ENCODE peak calls at places on chromosomes 7 and 10, in four cellular contexts. W is breast epithelium, V is prostate gland, L is colonic mucosa. Y is an unnamed sample.

GRCh38 chr10:103145860-103146466 is 47.1 kb downstream of the NT5C2 start:
- DNase-seq in L (peak), V (no peak), W (no peak), Y (no peak)

GRCh38 chr10:86340176-86340990 is 26.2 kb downstream of the GRID1 start:
- DNase-seq in W (no peak), V (no peak), L (no peak), Y (no peak)

GRCh38 chr10:56653289-56653688 is 292.2 kb upstream of the ZWINT start:
- DNase-seq in L (no peak), W (no peak), V (no peak), Y (no peak)

GRCh38 chr10:74164641-74165529 is 13.9 kb downstream of the ADK start:
- DNase-seq in W (no peak), V (no peak), L (no peak), Y (no peak)

GRCh38 chr7:101244385-101245146 is at the start of gene FIS1:
- DNase-seq in W (peak), V (peak), L (peak), Y (peak)

GRCh38 chr10:123462760-123463159 is 203.4 kb upstream of the GPR26 start:
- DNase-seq in L (no peak), V (no peak), W (no peak), Y (no peak)

GRCh38 chr10:45000138-45000763 is 472 bp upstream of the ZNF22 start:
- DNase-seq in L (peak), W (no peak), V (no peak), Y (no peak)

GRCh38 chr10:31368724-31369123 is 49.7 kb downstream of the ZEB1 start:
- DNase-seq in L (no peak), V (no peak), W (no peak), Y (no peak)

GRCh38 chr10:47195274-47195885 is 104.6 kb upstream of the GDF10 start:
- DNase-seq in V (peak), W (no peak), L (no peak), Y (no peak)

GRCh38 chr7:156979007-156979606 is 29.6 kb downstream of the NOM1 start:
- DNase-seq in W (no peak), V (no peak), L (peak), Y (no peak)

GRCh38 chr7:50731703-50732582 is 50.8 kb downstream of the GRB10 start:
- DNase-seq in V (no peak), L (no peak), W (no peak), Y (no peak)

GRCh38 chr7:50735327-50735726 is 47.4 kb downstream of the GRB10 start:
- DNase-seq in W (no peak), V (no peak), L (no peak), Y (no peak)

GRCh38 chr7:50733552-50733951 is 49.1 kb downstream of the GRB10 start:
- DNase-seq in L (no peak), V (no peak), W (no peak), Y (no peak)

GRCh38 chr7:50730459-50731400 is 52.0 kb downstream of the GRB10 start:
- DNase-seq in L (no peak), W (no peak), V (no peak), Y (no peak)

DNA sequence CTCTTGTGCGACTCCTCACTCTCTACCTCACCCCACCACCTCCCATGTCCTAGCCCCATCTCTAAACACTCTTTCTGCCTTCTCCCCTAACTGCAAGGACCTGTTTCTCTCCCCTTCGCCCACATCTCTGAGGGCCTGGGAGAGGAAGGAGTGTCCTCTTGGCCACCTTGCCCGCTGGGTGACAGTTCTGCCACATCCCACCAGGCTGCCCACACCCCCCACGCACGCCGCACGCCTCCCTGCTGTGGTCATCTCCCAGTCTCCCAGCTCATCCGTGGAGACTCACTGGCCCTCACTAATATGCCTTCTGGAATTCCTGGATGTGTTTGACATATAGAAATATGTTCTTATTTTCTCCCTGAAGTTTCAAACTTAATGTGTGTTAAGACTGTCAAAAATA is 48.5 kb downstream of the GRB10 start:
- DNase-seq in W (no peak), V (no peak), L (no peak), Y (no peak)
- TF ChIP-seq CTCF in W (no peak), V (no peak), L (no peak), Y (no peak)

GRCh38 chr10:3969876-3970666 is 185.1 kb upstream of the KLF6 start:
- DNase-seq in L (peak), W (no peak), V (peak), Y (no peak)
- H3K27ac ChIP-seq in L (peak), W (peak), V (no peak), Y (no peak)

DNA sequence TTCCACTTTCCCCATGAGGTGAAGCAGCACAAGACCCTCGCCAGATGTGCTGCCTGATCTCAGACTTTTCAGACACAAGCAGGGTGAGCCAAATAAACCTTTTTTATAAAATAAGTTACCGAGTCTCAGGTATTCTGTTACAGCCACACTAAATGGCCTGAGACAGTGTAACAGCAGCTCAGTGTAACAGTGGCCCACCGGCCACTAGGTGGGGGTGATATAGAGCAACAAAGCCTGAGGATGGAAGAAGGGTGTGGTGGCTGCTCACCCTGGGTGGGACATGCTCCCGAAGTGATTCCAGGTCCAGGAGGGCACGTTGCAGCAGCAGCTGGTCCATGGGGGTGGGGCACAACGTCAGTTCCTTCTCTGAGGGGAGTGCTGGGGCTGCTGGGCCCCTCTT is 44.6 kb downstream of the BMS1 start:
- DNase-seq in V (no peak), L (no peak), W (no peak), Y (no peak)
- TF ChIP-seq CTCF in V (no peak), L (no peak), W (no peak), Y (no peak)

DNA sequence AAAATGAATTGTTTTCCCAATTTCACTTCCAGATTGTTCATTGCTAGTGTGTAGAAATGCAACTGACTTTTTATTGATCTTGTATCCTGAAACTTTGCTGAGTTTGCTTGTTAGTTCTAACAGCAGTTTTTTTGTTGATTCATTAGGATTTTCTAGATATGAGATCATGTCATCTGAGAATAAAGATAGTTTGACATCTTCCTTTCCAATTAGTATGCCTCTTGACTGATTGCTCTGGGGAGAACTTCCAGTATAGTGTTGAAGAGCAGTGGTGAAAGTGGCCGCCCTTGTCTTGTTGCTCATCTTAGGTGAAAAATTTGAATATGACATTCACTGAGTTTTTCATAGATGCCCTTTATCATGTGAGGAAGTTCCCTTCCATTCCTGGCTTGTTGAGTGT is 11.9 kb upstream of the SUN1 start:
- DNase-seq in L (no peak), V (no peak), W (no peak), Y (no peak)
- H3K27ac ChIP-seq in L (no peak), V (no peak), W (no peak), Y (no peak)

GRCh38 chr10:105921348-105921747 is 1243.2 kb downstream of the SORCS1 start:
- DNase-seq in W (no peak), V (no peak), L (no peak), Y (no peak)

GRCh38 chr10:105925045-105925785 is 1239.3 kb downstream of the SORCS1 start:
- DNase-seq in L (no peak), V (no peak), W (no peak), Y (no peak)
- TF ChIP-seq CTCF in L (no peak), V (no peak), W (no peak), Y (no peak)

GRCh38 chr7:8130663-8131062 is 131.3 kb downstream of the ICA1 start:
- DNase-seq in V (no peak), L (no peak), W (no peak), Y (no peak)

GRCh38 chr7:8133188-8133848 is 128.6 kb downstream of the ICA1 start:
- DNase-seq in W (no peak), V (no peak), L (no peak), Y (no peak)

GRCh38 chr7:8133955-8134733 is 127.8 kb downstream of the ICA1 start:
- DNase-seq in W (no peak), V (no peak), L (no peak), Y (no peak)

GRCh38 chr7:8129323-8129659 is 132.7 kb downstream of the ICA1 start:
- DNase-seq in L (no peak), V (no peak), W (no peak), Y (no peak)

GRCh38 chr7:8131694-8132605 is 130.0 kb downstream of the ICA1 start:
- DNase-seq in W (no peak), V (no peak), L (no peak), Y (no peak)
- H3K27ac ChIP-seq in W (no peak), V (no peak), L (peak), Y (no peak)

GRCh38 chr7:128344431-128344774 is 695 bp upstream of the RBM28 start:
- DNase-seq in W (no peak), V (no peak), L (no peak), Y (no peak)

GRCh38 chr7:128349121-128349825 is 5.6 kb upstream of the RBM28 start:
- DNase-seq in L (no peak), V (no peak), W (no peak), Y (no peak)

GRCh38 chr7:128347573-128348147 is 4.0 kb upstream of the RBM28 start:
- DNase-seq in W (no peak), L (no peak), V (no peak), Y (no peak)

GRCh38 chr7:128341733-128342132 is 2.0 kb downstream of the RBM28 start:
- DNase-seq in L (no peak), W (no peak), V (no peak), Y (no peak)

DNA sequence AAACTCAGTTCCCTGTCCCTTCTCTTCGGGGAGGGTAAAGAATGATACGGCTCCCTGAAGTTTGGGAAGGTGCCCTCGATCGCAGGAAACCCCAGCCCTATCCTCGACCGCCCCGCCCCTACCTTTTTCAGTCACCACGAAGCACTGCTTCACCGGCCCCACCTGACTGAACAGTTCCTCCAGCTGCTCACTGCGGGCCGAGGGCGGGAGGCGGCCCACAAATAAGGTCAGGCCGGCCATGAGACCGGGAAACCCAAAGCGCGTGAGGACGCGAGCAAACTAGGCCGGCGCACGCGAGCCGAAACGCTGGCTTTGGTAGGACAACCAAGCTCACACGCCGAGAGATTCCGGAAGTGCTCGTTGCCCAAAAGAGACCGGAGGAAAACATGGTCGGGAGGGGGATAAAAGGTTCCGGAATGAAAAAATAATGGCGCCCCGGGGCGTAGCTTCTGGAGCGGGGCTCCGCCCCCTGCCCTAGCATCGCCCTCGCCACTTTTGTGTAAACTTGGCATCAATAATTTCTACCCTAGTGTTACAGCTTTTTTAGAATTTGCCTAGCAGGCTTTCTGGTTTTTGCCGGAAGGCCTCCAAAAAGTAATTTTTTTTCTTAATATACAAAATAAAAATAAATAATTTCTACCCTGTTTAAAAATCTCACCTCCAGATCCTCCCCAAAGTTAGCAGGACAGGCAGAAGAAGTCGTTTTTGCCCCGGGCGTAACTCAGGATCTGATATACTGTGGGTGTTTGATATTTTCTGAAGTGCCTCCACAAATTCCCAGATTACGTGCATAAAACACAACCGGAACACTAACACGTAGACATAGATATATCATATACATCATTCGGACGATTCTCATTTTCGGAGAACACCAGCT is at the start of gene RBM28:
- DNase-seq in V (peak), L (peak), W (peak), Y (peak)
- TF ChIP-seq CTCF in V (no peak), L (no peak), W (no peak), Y (no peak)